ENCODE peak calls at places on chromosomes 11 and 22, in five cellular contexts. One of them, this sample, is unnamed.

GRCh38 chr11:78759067-78759466 is 184.4 kb upstream of the NARS2 start:
- DNase-seq in mammary epithelial cell: no peak
- DNase-seq in kidney tubule cell: no peak
- DNase-seq in nephron progenitor cell: no peak
- DNase-seq in sigmoid colon: no peak
- DNase-seq in this sample: no peak

GRCh38 chr11:72150882-72151281 is 15.4 kb downstream of the FOLR3 start:
- DNase-seq in sigmoid colon: no peak
- DNase-seq in kidney tubule cell: no peak
- DNase-seq in nephron progenitor cell: no peak
- DNase-seq in mammary epithelial cell: no peak
- DNase-seq in this sample: no peak

GRCh38 chr22:49525776-49526535 is 301.7 kb downstream of the BRD1 start:
- DNase-seq in sigmoid colon: peak
- DNase-seq in nephron progenitor cell: no peak
- DNase-seq in kidney tubule cell: no peak
- DNase-seq in mammary epithelial cell: no peak
- DNase-seq in this sample: no peak

GRCh38 chr11:114297806-114298700 is 1.9 kb downstream of the NNMT start:
- DNase-seq in kidney tubule cell: no peak
- DNase-seq in nephron progenitor cell: no peak
- DNase-seq in mammary epithelial cell: no peak
- DNase-seq in sigmoid colon: no peak
- DNase-seq in this sample: no peak

GRCh38 chr11:44637477-44637876 is 72.0 kb downstream of the CD82 start:
- DNase-seq in nephron progenitor cell: no peak
- DNase-seq in sigmoid colon: no peak
- DNase-seq in kidney tubule cell: no peak
- DNase-seq in mammary epithelial cell: peak
- DNase-seq in this sample: no peak

GRCh38 chr11:34337016-34337415 is 20.8 kb downstream of the ABTB2 start:
- DNase-seq in nephron progenitor cell: no peak
- DNase-seq in kidney tubule cell: no peak
- DNase-seq in mammary epithelial cell: no peak
- DNase-seq in sigmoid colon: no peak
- DNase-seq in this sample: no peak

GRCh38 chr11:61414547-61414946 is 15.2 kb downstream of the CPSF7 start:
- DNase-seq in mammary epithelial cell: no peak
- DNase-seq in sigmoid colon: no peak
- DNase-seq in nephron progenitor cell: no peak
- DNase-seq in kidney tubule cell: no peak
- DNase-seq in this sample: no peak

GRCh38 chr11:34495724-34496377 is 17.7 kb downstream of the ELF5 start:
- DNase-seq in nephron progenitor cell: no peak
- DNase-seq in sigmoid colon: no peak
- DNase-seq in kidney tubule cell: peak
- DNase-seq in mammary epithelial cell: peak
- DNase-seq in this sample: peak

GRCh38 chr11:111537336-111537860 is 3.1 kb upstream of the LAYN start:
- DNase-seq in sigmoid colon: no peak
- DNase-seq in mammary epithelial cell: no peak
- DNase-seq in kidney tubule cell: no peak
- DNase-seq in nephron progenitor cell: no peak
- DNase-seq in this sample: no peak

GRCh38 chr11:2740275-2740940 is 40.6 kb upstream of the KCNQ1OT1 start:
- DNase-seq in sigmoid colon: no peak
- DNase-seq in kidney tubule cell: no peak
- DNase-seq in nephron progenitor cell: no peak
- DNase-seq in mammary epithelial cell: no peak
- DNase-seq in this sample: no peak

GRCh38 chr11:48001438-48002021 is 21.2 kb downstream of the PTPRJ start:
- DNase-seq in nephron progenitor cell: no peak
- DNase-seq in mammary epithelial cell: no peak
- DNase-seq in kidney tubule cell: peak
- DNase-seq in sigmoid colon: no peak
- DNase-seq in this sample: no peak

GRCh38 chr11:44950036-44950624 is 553 bp downstream of the TP53I11 start:
- DNase-seq in sigmoid colon: no peak
- DNase-seq in mammary epithelial cell: no peak
- DNase-seq in kidney tubule cell: no peak
- DNase-seq in nephron progenitor cell: peak
- DNase-seq in this sample: no peak

GRCh38 chr11:45385844-45386243 is 99.7 kb upstream of the SYT13 start:
- DNase-seq in nephron progenitor cell: no peak
- DNase-seq in mammary epithelial cell: no peak
- DNase-seq in kidney tubule cell: no peak
- DNase-seq in sigmoid colon: no peak
- DNase-seq in this sample: no peak

GRCh38 chr11:44680982-44681597 is 45.7 kb upstream of the TSPAN18 start:
- DNase-seq in mammary epithelial cell: peak
- DNase-seq in kidney tubule cell: peak
- DNase-seq in sigmoid colon: no peak
- DNase-seq in nephron progenitor cell: no peak
- DNase-seq in this sample: peak

GRCh38 chr11:116691779-116692178 is 81.0 kb downstream of the BUD13 start:
- DNase-seq in kidney tubule cell: peak
- DNase-seq in sigmoid colon: peak
- DNase-seq in nephron progenitor cell: peak
- DNase-seq in mammary epithelial cell: no peak
- DNase-seq in this sample: peak

GRCh38 chr11:62922653-62923371 is 1.6 kb upstream of the CHRM1 start:
- DNase-seq in nephron progenitor cell: no peak
- DNase-seq in sigmoid colon: no peak
- DNase-seq in mammary epithelial cell: no peak
- DNase-seq in kidney tubule cell: no peak
- DNase-seq in this sample: no peak

GRCh38 chr22:23153994-23154393 is 8.7 kb downstream of the RAB36 start:
- DNase-seq in sigmoid colon: no peak
- DNase-seq in mammary epithelial cell: no peak
- DNase-seq in kidney tubule cell: no peak
- DNase-seq in nephron progenitor cell: no peak
- DNase-seq in this sample: no peak

GRCh38 chr11:65506770-65507485 is 8.1 kb downstream of the MALAT1 start:
- DNase-seq in nephron progenitor cell: no peak
- DNase-seq in kidney tubule cell: no peak
- DNase-seq in mammary epithelial cell: no peak
- DNase-seq in sigmoid colon: peak
- DNase-seq in this sample: peak

GRCh38 chr22:25067851-25068421 is 115.4 kb downstream of the KIAA1671 start:
- DNase-seq in nephron progenitor cell: no peak
- DNase-seq in mammary epithelial cell: no peak
- DNase-seq in sigmoid colon: no peak
- DNase-seq in kidney tubule cell: no peak
- DNase-seq in this sample: no peak